ENCODE peak calls at places on chromosomes 5 and 9, in four cellular contexts. Q, B, N and K are unnamed samples. For H3K9me3 and H3K4me1, the result is how much of the 10 kb centered on the place peaks cover.

GRCh38 chr9:136021891-136022681 is 60.9 kb upstream of the UBAC1 start:
- DNase-seq in Q (no peak), B (no peak), N (peak), K (no peak)

GRCh38 chr5:60743511-60744314 is 43.7 kb upstream of the DEPDC1B start:
- DNase-seq in Q (no peak), B (no peak), N (no peak), K (no peak)

GRCh38 chr9:98430535-98430934 is 175.1 kb upstream of the TBC1D2 start:
- DNase-seq in Q (no peak), B (no peak), N (no peak), K (no peak)

GRCh38 chr9:111003182-111003581 is 35.1 kb downstream of the LPAR1 start:
- DNase-seq in Q (no peak), B (no peak), N (no peak), K (no peak)

GRCh38 chr5:106312360-106312759 is 1358.4 kb downstream of the EFNA5 start:
- DNase-seq in Q (no peak), B (no peak), N (no peak), K (no peak)

GRCh38 chr9:749712-750111 is 91.8 kb upstream of the DMRT1 start:
- DNase-seq in Q (peak), B (no peak), N (no peak), K (peak)

GRCh38 chr9:120344230-120344629 is 235.7 kb downstream of the CDK5RAP2 start:
- DNase-seq in Q (no peak), B (peak), N (no peak), K (no peak)

GRCh38 chr5:75340714-75341478 is 3.9 kb downstream of the HMGCR start:
- DNase-seq in Q (no peak), B (peak), N (no peak), K (no peak)

GRCh38 chr9:132341177-132341840 is 13.5 kb downstream of the SETX start:
- DNase-seq in Q (no peak), B (no peak), N (no peak), K (no peak)

GRCh38 chr9:6711403-6711802 is 46.4 kb upstream of the KDM4C start:
- DNase-seq in Q (no peak), B (no peak), N (no peak), K (no peak)

GRCh38 chr9:6113819-6114218 is 98.4 kb upstream of the RANBP6 start:
- DNase-seq in Q (no peak), B (no peak), N (no peak), K (no peak)

GRCh38 chr9:136623849-136624183 is 38.9 kb upstream of the EGFL7 start:
- DNase-seq in Q (peak), B (no peak), N (no peak), K (no peak)

GRCh38 chr9:123359546-123359945 is 3.5 kb downstream of the CRB2 start:
- DNase-seq in Q (no peak), B (no peak), N (no peak), K (no peak)

GRCh38 chr9:97740848-97741821 is 44.0 kb upstream of the XPA start:
- DNase-seq in Q (no peak), B (no peak), N (peak), K (peak)

GRCh38 chr9:70539007-70539406 is 124.5 kb upstream of the KLF9 start:
- DNase-seq in Q (no peak), B (no peak), N (no peak), K (no peak)

GRCh38 chr5:852431-853401 is 1.9 kb upstream of the ZDHHC11 start:
- DNase-seq in Q (no peak), B (no peak), N (peak), K (no peak)

GRCh38 chr9:4756420-4756819 is 15.4 kb upstream of the AK3 start:
- DNase-seq in Q (no peak), B (no peak), N (no peak), K (no peak)

GRCh38 chr5:15544039-15544438 is 44.1 kb downstream of the FBXL7 start:
- DNase-seq in Q (no peak), B (no peak), N (no peak), K (no peak)

GRCh38 chr9:101094686-101095085 is 66.2 kb downstream of the PLPPR1 start:
- DNase-seq in Q (no peak), B (no peak), N (no peak), K (no peak)

GRCh38 chr9:120914953-120915352 is 11.6 kb downstream of the TRAF1 start:
- DNase-seq in Q (no peak), B (no peak), N (no peak), K (no peak)

GRCh38 chr5:159227452-159227851 is 18.1 kb upstream of the RNF145 start:
- DNase-seq in Q (no peak), B (peak), N (no peak), K (no peak)

GRCh38 chr5:159224471-159224870 is 15.1 kb upstream of the RNF145 start:
- DNase-seq in Q (no peak), B (no peak), N (no peak), K (no peak)

GRCh38 chr5:159226451-159226850 is 17.1 kb upstream of the RNF145 start:
- DNase-seq in Q (no peak), B (no peak), N (no peak), K (no peak)

GRCh38 chr5:159220206-159220605 is 10.9 kb upstream of the RNF145 start:
- DNase-seq in Q (no peak), B (no peak), N (no peak), K (no peak)

DNA sequence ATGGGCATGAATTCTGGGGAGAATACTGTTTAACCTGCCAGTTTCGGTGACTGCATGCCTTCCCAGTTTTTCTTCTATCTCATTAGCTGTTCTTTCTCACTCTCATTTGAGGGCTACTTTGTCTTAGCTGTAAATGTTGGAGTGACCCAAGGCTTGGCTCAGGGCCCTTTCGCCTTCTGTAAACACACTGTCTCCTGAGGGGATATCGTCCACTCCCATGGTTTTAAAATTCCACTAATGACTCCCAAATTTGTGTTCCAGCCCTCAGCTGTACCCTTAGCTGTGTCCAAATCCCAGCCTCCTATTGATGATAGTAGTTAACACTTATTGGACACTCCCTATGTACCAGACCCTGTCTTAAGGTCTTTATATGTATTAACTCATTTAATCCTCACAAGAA is 14.1 kb upstream of the RNF145 start:
- DNase-seq in Q (no peak), B (no peak), N (no peak), K (no peak)
- H3K4me3 ChIP-seq in Q (no peak), B (no peak), N (no peak), K (no peak)

GRCh38 chr5:141402553-141403328 is at the start of gene PCDHGA9:
- DNase-seq in Q (peak), B (no peak), N (no peak), K (no peak)

GRCh38 chr5:141393267-141393666 is 834 bp downstream of the PCDHGA8 start:
- DNase-seq in Q (no peak), B (no peak), N (no peak), K (no peak)

GRCh38 chr5:141403387-141403786 is 809 bp downstream of the PCDHGA9 start:
- DNase-seq in Q (no peak), B (no peak), N (no peak), K (no peak)

GRCh38 chr5:141399555-141400258 is 2.0 kb downstream of the PCDHGB5 start:
- DNase-seq in Q (no peak), B (no peak), N (no peak), K (no peak)

DNA sequence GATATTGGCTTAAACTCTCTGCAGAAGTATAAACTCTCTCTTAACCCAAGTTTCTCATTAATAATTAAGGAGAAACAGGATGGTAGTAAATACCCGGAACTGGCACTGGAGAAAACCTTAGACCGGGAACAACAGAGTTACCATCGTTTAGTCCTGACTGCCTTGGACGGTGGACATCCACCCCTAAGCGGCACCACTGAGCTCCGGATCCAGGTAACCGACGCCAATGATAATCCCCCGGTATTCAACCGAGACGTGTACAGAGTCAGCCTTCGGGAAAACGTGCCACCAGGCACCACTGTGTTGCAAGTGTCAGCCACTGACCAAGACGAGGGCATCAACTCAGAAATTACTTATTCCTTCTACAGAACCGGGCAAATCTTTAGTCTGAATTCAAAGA is 861 bp downstream of the PCDHGB5 start:
- DNase-seq in Q (no peak), B (no peak), N (no peak), K (no peak)
- H3K9me3 ChIP-seq in Q (under half), B (under half), N (half or more), K (under half)

DNA sequence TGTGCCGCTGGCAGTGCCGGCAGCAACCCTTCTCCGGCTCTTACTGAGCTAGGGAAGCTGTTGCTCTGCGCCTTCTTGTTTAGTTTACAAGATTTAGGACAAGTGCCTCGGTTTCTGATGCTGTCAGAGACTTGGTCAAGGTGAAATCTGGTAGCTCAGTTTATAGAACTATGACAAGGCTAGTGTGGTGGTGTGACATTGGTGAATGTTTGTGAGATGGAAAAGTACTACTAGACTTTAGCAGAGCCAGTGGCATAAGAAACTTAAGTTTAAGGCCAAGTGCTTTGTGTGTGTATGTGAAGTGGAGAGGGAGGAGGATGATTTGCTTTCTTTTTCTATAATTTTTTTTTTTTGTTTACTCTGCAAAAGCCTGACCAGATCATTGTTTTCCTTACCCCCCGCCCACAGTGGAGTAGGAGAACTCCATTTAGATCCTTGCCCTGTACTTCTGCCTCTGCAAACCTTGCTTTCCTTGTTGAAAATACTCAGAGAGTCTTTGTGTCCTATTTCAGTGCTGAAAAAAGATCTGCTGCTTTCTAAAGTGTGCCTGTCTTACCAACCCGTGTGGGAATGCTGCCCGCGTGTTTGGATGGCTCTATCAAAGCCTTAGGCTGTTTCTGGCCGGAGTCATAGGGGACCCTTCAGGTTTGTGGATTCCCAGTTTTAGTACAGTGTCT is 75.9 kb downstream of the TRIO start:
- DNase-seq in Q (no peak), B (no peak), N (no peak), K (no peak)
- H3K4me1 ChIP-seq in Q (under half), B (under half), N (half or more), K (under half)

DNA sequence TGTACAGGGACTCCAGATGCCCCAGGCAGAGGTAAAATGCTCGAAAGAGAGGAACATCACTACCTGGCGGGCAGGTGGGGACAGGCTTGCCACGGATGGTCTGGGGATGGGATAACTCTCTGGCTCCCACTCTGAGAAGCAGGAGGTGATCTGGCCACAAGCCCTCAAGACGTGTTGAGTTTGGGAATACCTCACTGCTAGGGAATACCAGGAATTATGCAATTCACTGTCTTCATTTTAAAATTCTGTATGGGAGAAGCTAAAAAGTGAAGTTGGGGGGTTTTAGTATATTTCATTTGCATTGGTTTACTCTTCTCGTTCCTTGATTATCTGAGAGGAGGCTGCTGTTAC is 510.4 kb downstream of the CCDC171 start:
- DNase-seq in Q (no peak), B (no peak), N (no peak), K (no peak)
- H3K4me3 ChIP-seq in Q (no peak), B (peak), N (no peak), K (no peak)

DNA sequence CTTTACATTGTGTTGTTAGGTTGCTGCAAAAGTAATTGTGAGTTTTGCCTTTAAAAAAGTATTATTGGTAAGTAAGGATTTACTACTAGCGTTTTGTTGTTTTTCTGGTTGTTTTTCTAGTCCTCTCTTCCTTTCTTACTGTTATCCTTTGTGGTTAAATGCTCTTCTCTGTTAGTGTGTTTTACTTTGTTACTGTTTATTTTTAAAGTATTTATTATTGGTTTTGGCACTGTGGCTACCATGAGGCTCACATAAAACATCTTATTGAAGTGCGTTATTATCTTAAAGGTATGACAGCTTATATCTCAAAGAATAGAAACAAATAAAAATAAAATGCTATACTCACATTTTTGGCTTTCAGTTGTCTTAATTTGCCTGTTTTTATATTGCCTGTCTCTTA is 17.6 kb downstream of the DMXL1 start:
- DNase-seq in Q (no peak), B (no peak), N (no peak), K (no peak)
- H3K9me3 ChIP-seq in Q (under half), B (under half), N (under half), K (under half)